ENCODE peak calls at places on chromosomes 4 and X, in six cellular contexts. B is suprapubic skin, W is right lobe of liver, F is MM.1S, S is fibroblast of lung, L is neural progenitor cell. D is an unnamed sample.

GRCh38 chrX:71291381-71291780 is 7.9 kb downstream of the NONO start:
- DNase-seq in B (no peak), W (no peak), F (no peak), S (peak), L (no peak), D (peak)

GRCh38 chrX:109312757-109313156 is 169.1 kb downstream of the GUCY2F start:
- DNase-seq in B (no peak), W (no peak), F (no peak), S (no peak), L (no peak), D (no peak)

GRCh38 chrX:39779952-39780783 is 317.6 kb downstream of the BCOR start:
- DNase-seq in B (no peak), W (no peak), F (no peak), S (no peak), L (peak), D (no peak)

GRCh38 chr4:26877417-26877816 is 16.8 kb downstream of the STIM2 start:
- DNase-seq in B (no peak), W (no peak), F (no peak), S (no peak), L (no peak), D (no peak)

GRCh38 chr4:66279084-66279483 is 608.8 kb upstream of the EPHA5 start:
- DNase-seq in B (no peak), W (no peak), F (no peak), S (no peak), L (no peak), D (no peak)

GRCh38 chr4:106717094-106717493 is 319.0 kb downstream of the DKK2 start:
- DNase-seq in B (no peak), W (no peak), F (no peak), S (no peak), L (no peak), D (peak)

GRCh38 chr4:30802622-30803323 is 82.6 kb downstream of the PCDH7 start:
- DNase-seq in B (no peak), W (no peak), F (no peak), S (peak), L (no peak), D (peak)

GRCh38 chr4:173370130-173370476 is 651 bp upstream of the SAP30 start:
- DNase-seq in B (peak), W (peak), F (no peak), S (no peak), L (no peak), D (no peak)

GRCh38 chr4:44186850-44187246 is 261.8 kb downstream of the KCTD8 start:
- DNase-seq in B (no peak), W (no peak), F (no peak), S (no peak), L (no peak), D (no peak)

GRCh38 chr4:91285485-91285884 is 1018.3 kb upstream of the GRID2 start:
- DNase-seq in B (no peak), W (no peak), F (no peak), S (no peak), L (no peak), D (no peak)

GRCh38 chr4:81498046-81498445 is 26.3 kb upstream of the RASGEF1B start:
- DNase-seq in B (no peak), W (no peak), F (no peak), S (no peak), L (no peak), D (no peak)

GRCh38 chr4:95415346-95415771 is 133.4 kb downstream of the UNC5C start:
- DNase-seq in B (no peak), W (no peak), F (no peak), S (peak), L (no peak), D (no peak)

GRCh38 chrX:44344687-44345086 is 1.2 kb upstream of the EFHC2 start:
- DNase-seq in B (no peak), W (no peak), F (peak), S (no peak), L (no peak), D (no peak)

GRCh38 chrX:44338361-44338760 is 5.1 kb downstream of the EFHC2 start:
- DNase-seq in B (no peak), W (no peak), F (no peak), S (no peak), L (no peak), D (no peak)

GRCh38 chrX:44343412-44343942 is at the start of gene EFHC2:
- DNase-seq in B (no peak), W (no peak), F (peak), S (peak), L (peak), D (peak)

GRCh38 chrX:44342866-44343265 is 606 bp downstream of the EFHC2 start:
- DNase-seq in B (no peak), W (no peak), F (no peak), S (no peak), L (no peak), D (no peak)

DNA sequence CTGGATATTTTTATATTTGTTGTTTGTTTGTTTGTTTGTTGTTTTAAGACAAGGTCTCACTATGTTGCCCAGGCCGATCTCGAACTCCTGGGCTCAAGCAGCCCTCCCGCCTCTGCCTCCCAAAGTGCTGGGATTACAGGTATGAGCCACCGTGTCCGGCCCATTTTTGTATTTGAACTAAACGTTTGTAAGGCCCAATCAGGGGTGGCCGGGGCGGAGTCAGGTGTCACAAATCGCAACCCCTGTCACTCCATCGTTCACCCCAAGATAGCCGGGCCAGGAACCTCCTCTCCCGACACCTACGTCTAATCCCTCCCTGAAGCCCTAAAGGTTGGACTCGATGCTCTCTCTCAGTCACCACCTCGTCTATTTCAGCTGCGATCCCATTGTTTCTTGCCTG is 722 bp upstream of the EFHC2 start:
- DNase-seq in B (no peak), W (peak), F (peak), S (no peak), L (no peak), D (no peak)
- H3K4me3 ChIP-seq in B (peak), W (no peak), F (peak), S (no peak), L (no peak), D (no peak)

DNA sequence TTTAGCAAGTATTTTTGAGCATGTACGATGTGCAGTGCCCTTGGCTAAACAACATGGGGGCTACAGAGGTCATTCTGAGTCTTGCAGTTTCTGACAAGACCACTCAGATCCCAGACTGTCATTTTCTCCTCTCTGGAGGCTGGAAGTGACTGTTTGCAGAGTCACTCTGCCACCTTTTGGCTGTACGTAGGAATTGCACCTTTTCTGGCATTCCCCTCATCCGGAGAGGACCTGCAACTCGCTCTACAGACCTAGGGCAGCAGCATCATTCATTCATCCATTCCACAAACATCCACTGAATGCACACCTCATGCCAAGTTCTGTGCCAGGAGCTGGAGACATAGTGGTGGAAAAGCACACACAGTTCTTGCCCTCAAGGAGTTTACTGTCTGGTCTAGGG is 160.4 kb upstream of the GPR101 start:
- DNase-seq in B (no peak), W (peak), F (peak), S (peak), L (peak), D (no peak)
- TF ChIP-seq CTCF in B (peak), W (peak), F (peak), S (peak), L (peak), D (peak)

GRCh38 chr4:24208691-24209090 is 318.8 kb upstream of the PPARGC1A start:
- DNase-seq in B (no peak), W (no peak), F (no peak), S (no peak), L (no peak), D (no peak)

GRCh38 chr4:24209891-24210290 is 320.0 kb upstream of the PPARGC1A start:
- DNase-seq in B (no peak), W (no peak), F (no peak), S (no peak), L (no peak), D (peak)

GRCh38 chr4:24211821-24212220 is 322.0 kb upstream of the PPARGC1A start:
- DNase-seq in B (no peak), W (no peak), F (no peak), S (peak), L (no peak), D (peak)

GRCh38 chr4:24209131-24209530 is 319.3 kb upstream of the PPARGC1A start:
- DNase-seq in B (no peak), W (no peak), F (no peak), S (no peak), L (no peak), D (peak)

GRCh38 chr4:24210332-24210902 is 320.6 kb upstream of the PPARGC1A start:
- DNase-seq in B (peak), W (peak), F (no peak), S (peak), L (no peak), D (peak)
- H3K4me3 ChIP-seq in B (no peak), W (no peak), F (no peak), S (no peak), L (no peak), D (no peak)

DNA sequence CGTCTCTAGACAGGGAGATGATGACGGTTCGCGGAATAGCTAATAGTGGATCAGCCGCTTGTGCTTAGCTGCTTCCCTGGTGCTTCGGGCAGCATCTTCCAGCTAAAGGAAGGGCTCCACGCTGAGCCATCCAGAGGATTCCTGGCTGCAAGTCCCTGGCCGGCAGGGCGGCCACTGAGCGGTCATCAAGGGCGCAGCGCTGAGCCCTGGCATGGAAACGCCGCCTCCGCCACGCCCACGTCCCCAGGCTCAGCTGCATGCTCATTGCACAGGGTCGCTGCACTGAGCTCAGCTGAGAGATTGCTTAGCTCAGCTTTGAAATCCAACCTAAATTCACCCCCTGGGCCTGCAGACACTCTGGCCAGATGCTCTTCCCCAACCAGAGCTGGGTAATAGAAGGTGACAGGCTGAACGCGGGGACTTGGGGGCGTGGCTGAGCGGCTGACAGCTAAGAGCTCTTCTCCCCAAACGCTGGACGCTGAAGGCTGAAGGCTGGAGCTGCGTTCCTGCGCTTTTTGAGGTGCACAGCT is 118.2 kb upstream of the KIT start:
- DNase-seq in B (peak), W (peak), F (no peak), S (peak), L (peak), D (peak)
- TF ChIP-seq CTCF in B (no peak), W (no peak), F (no peak), S (no peak), L (peak), D (no peak)

DNA sequence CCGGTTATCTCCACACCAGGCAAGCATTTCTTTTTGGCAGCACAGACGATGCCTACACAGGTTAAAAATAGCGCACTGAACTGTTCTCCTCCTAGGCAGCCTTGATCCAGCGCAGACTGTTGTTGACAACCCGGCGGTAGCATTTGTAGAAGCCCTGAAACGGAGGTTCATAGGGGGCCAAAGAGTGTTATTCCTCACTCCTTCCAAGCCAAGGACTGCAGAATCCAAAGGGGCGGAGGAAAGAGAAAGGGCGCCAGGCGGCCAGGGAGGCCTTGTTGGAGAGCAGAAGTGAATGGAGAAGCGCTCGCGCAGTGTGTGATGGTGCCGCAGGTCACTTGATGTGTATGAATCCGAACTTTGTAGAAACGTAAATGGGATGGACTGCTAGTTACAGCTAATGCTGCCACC is 82.7 kb downstream of the TENM3 start:
- DNase-seq in B (no peak), W (no peak), F (no peak), S (no peak), L (no peak), D (no peak)
- H3K4me3 ChIP-seq in B (no peak), W (no peak), F (no peak), S (no peak), L (no peak), D (no peak)

GRCh38 chr4:150447356-150447755 is 134.6 kb upstream of the MAB21L2 start:
- DNase-seq in B (no peak), W (no peak), F (no peak), S (no peak), L (peak), D (no peak)
- TF ChIP-seq CTCF in B (no peak), W (no peak), F (no peak), S (no peak), L (no peak), D (no peak)

GRCh38 chrX:34653811-34654210 is 3.3 kb downstream of the TMEM47 start:
- DNase-seq in B (no peak), W (no peak), F (no peak), S (peak), L (peak), D (no peak)
- H3K4me3 ChIP-seq in B (peak), W (peak), F (no peak), S (peak), L (peak), D (peak)

DNA sequence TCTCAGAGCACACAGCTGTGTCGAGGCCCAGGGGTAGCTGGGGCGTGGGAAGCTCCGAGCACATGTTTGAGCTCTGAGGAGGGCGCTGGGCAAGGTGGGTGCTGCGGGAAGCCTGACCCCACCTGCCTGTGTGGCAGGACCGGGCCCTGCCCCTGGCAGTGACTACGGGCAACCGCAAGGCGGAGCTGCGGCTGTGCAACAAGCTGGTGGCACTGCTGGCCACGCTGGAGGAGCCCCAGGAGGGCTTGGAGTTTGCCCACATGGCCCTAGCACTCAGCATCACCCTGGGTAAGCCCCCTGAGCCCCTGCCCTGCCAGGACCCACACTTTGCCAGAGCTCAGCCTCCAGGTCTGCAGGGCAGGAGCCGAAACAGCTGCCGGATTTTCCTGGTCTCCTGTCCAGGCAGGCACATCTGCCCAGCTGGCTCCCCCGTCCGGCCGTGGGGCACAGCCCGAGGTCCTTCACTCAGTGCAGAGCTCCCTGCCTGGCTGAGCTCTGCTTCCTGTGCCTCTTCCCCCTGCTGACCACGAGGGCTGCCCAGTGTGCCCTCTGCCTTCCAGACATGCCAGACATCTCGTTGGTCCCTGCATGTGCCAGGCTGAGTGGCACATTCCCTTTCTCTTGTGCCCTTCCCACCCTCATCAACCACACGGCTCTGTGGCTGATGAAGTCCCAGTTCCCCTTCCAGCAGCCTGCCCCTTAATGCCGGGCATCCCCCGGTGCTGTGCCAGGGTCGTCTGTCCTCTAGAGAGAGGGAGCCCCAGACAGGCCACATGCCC is 33.2 kb upstream of the HTRA3 start:
- DNase-seq in B (no peak), W (no peak), F (peak), S (no peak), L (no peak), D (no peak)
- TF ChIP-seq CTCF in B (no peak), W (no peak), F (peak), S (no peak), L (no peak), D (no peak)

DNA sequence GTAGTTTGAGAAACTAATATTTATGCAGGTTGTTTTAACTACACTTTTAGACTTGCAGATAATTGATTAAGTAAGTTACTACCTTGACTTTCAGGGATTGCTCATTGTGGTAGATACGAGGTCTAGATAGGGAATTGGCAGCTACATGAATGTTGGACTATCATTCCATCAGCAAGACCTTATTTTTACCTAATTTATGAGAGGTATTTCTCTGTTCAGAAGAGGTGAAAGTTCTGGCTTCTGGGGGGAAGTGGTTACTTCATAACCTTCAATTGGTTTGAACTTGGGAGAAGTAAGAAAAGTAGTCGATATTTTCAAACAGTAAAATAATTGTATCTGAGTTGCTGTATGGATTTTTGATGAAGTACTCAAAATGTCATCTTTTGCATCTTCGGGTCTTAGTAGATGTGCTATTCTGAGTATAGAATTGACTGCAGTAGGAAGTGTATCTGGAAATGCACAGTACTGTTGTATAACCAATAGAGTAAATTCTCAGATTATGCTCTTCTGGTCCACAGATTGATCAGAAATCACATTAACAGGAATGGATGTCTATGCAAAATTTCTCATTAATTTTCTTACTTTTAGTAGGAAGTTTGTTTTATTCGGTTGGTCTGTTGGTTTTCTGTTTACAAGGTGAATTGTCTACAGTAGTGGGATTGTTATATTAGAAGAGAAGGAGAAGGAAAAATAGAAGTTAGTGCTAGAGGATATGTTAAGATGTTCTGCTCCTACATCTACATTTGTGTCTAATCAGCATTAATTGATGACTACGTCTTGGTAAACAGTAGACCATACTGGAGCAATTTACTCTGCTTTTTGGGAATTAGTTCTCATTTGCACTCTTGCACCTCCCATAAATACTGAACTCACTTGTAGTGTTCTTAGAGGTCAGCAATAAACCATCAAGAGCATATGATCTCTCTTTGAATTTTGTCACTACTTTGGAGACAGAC is 3.0 kb downstream of the NFKB1 start:
- DNase-seq in B (no peak), W (no peak), F (no peak), S (no peak), L (no peak), D (no peak)
- H3K4me3 ChIP-seq in B (peak), W (peak), F (peak), S (no peak), L (no peak), D (no peak)